ENCODE peak calls at places on chromosome 2, in six cellular contexts. W, E, D, N, A and L are unnamed samples.

GRCh38 chr2:188494906-188495305 is 203.2 kb downstream of the GULP1 start:
- DNase-seq in W (no peak), E (no peak), D (no peak), N (no peak), A (no peak), L (no peak)

GRCh38 chr2:235537186-235537585 is 43.3 kb downstream of the AGAP1 start:
- DNase-seq in W (no peak), E (no peak), D (no peak), N (peak), A (no peak), L (no peak)

GRCh38 chr2:233221378-233222063 is 30.0 kb upstream of the ATG16L1 start:
- DNase-seq in W (no peak), E (no peak), D (peak), N (no peak), A (no peak), L (no peak)

GRCh38 chr2:189393440-189394111 is 47.7 kb upstream of the WDR75 start:
- DNase-seq in W (peak), E (no peak), D (peak), N (no peak), A (no peak), L (no peak)

GRCh38 chr2:37866535-37866934 is 58.6 kb upstream of the RMDN2 start:
- DNase-seq in W (no peak), E (no peak), D (no peak), N (no peak), A (peak), L (no peak)

GRCh38 chr2:39368376-39368775 is 68.7 kb downstream of the MAP4K3 start:
- DNase-seq in W (no peak), E (no peak), D (no peak), N (no peak), A (no peak), L (no peak)

GRCh38 chr2:40433739-40434138 is 18.2 kb downstream of the SLC8A1 start:
- DNase-seq in W (no peak), E (no peak), D (no peak), N (no peak), A (no peak), L (no peak)

GRCh38 chr2:127196998-127197397 is 23.1 kb downstream of the CYP27C1 start:
- DNase-seq in W (no peak), E (no peak), D (no peak), N (no peak), A (no peak), L (peak)

GRCh38 chr2:16015210-16015902 is 75.0 kb downstream of the MYCN start:
- DNase-seq in W (no peak), E (no peak), D (no peak), N (no peak), A (no peak), L (no peak)

GRCh38 chr2:86821842-86822241 is 31.1 kb upstream of the CD8A start:
- DNase-seq in W (no peak), E (no peak), D (no peak), N (no peak), A (no peak), L (no peak)

GRCh38 chr2:195737531-195738162 is 80.6 kb downstream of the SLC39A10 start:
- DNase-seq in W (peak), E (no peak), D (peak), N (no peak), A (no peak), L (no peak)

GRCh38 chr2:189683348-189683747 is 8.9 kb downstream of the ANKAR start:
- DNase-seq in W (no peak), E (no peak), D (peak), N (no peak), A (no peak), L (no peak)

GRCh38 chr2:234635284-234635683 is 138.4 kb upstream of the ARL4C start:
- DNase-seq in W (peak), E (no peak), D (no peak), N (no peak), A (peak), L (no peak)

GRCh38 chr2:55013936-55014335 is 36.3 kb downstream of the RTN4 start:
- DNase-seq in W (no peak), E (no peak), D (no peak), N (no peak), A (no peak), L (no peak)

GRCh38 chr2:189086710-189087109 is 92.9 kb downstream of the COL5A2 start:
- DNase-seq in W (peak), E (no peak), D (peak), N (no peak), A (no peak), L (no peak)

GRCh38 chr2:239803102-239803763 is 221.9 kb downstream of the NDUFA10 start:
- DNase-seq in W (no peak), E (no peak), D (no peak), N (no peak), A (peak), L (no peak)

GRCh38 chr2:24353933-24354332 is 6.4 kb downstream of the ITSN2 start:
- DNase-seq in W (no peak), E (no peak), D (no peak), N (no peak), A (no peak), L (no peak)

GRCh38 chr2:201070966-201071304 is 536 bp downstream of the HYCC2 start:
- DNase-seq in W (no peak), E (no peak), D (peak), N (no peak), A (no peak), L (no peak)

GRCh38 chr2:202510911-202511310 is 123.9 kb upstream of the FAM117B start:
- DNase-seq in W (peak), E (no peak), D (peak), N (no peak), A (no peak), L (no peak)

GRCh38 chr2:224596289-224596688 is 11.1 kb upstream of the CUL3 start:
- DNase-seq in W (no peak), E (no peak), D (no peak), N (no peak), A (no peak), L (no peak)

GRCh38 chr2:155372969-155373368 is 674.5 kb downstream of the KCNJ3 start:
- DNase-seq in W (peak), E (no peak), D (peak), N (no peak), A (no peak), L (no peak)

GRCh38 chr2:127048969-127049897 is 57.7 kb downstream of the BIN1 start:
- DNase-seq in W (no peak), E (peak), D (no peak), N (peak), A (no peak), L (no peak)

GRCh38 chr2:154375625-154376020 is 322.9 kb upstream of the KCNJ3 start:
- DNase-seq in W (peak), E (no peak), D (peak), N (no peak), A (no peak), L (no peak)

GRCh38 chr2:163690896-163691295 is 44.9 kb downstream of the FIGN start:
- DNase-seq in W (no peak), E (no peak), D (no peak), N (no peak), A (no peak), L (no peak)

GRCh38 chr2:112198780-112199179 is 56.1 kb downstream of the ZC3H8 start:
- DNase-seq in W (no peak), E (no peak), D (no peak), N (no peak), A (no peak), L (no peak)

GRCh38 chr2:63763336-63764056 is 78.2 kb upstream of the UGP2 start:
- DNase-seq in W (peak), E (no peak), D (peak), N (no peak), A (no peak), L (no peak)

GRCh38 chr2:129375587-129375986 is 603.9 kb upstream of the RAB6C start:
- DNase-seq in W (no peak), E (no peak), D (no peak), N (no peak), A (no peak), L (no peak)

GRCh38 chr2:36697424-36698066 is 1.0 kb downstream of the VIT start:
- DNase-seq in W (peak), E (no peak), D (no peak), N (no peak), A (no peak), L (no peak)

GRCh38 chr2:217279571-217279970 is 419.7 kb upstream of the TNP1 start:
- DNase-seq in W (peak), E (no peak), D (peak), N (no peak), A (no peak), L (no peak)

DNA sequence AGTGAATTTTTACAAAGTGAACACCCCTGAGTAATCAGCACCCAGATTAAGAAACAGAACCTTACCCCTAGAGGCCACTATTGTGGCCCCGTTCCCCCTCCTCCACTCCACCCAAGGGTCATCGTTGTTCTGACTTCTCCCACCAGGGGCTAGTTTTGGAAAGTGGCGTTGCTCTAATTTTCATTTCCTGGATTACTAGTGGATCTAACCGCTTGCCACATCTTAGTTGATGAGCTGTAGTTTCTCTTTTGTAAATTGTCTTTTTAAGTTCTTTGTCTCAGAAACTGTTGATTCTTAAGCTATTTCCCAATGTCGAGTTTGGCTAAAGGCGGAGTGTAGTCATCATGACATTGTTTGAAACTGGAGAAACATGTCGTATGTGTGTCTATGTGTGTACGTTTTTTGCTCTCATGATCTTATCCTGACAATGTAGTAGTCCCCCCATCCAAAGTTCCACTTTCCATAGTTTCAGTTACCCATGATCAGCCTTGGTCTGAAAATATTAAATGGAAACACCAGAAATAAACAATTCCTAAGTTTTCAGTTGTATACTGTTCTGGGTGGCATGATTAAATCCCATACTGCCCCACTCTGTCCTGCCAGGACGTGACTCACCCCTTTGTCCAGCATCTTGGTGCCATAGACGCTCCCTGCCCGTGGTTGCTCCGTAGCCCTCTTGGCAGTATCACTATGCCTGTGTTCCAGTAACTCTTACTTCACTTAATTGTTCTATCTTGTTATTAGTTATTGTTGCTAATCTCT is 71.0 kb upstream of the SP3 start:
- DNase-seq in W (peak), E (no peak), D (peak), N (no peak), A (no peak), L (no peak)
- TF ChIP-seq CTCF in W (peak), E (no peak), D (peak), N (peak), A (peak), L (no peak)

GRCh38 chr2:181457121-181457740 is at the start of gene ITGA4:
- DNase-seq in W (peak), E (peak), D (peak), N (peak), A (peak), L (peak)
- TF ChIP-seq CTCF in W (peak), E (peak), D (peak), N (peak), A (peak), L (peak)

GRCh38 chr2:102251042-102251848 is 60.1 kb upstream of the IL1RL1 start:
- DNase-seq in W (peak), E (peak), D (peak), N (peak), A (no peak), L (peak)
- TF ChIP-seq CTCF in W (peak), E (peak), D (peak), N (peak), A (peak), L (peak)

GRCh38 chr2:71071681-71072398 is 3.4 kb downstream of the NAGK start:
- DNase-seq in W (peak), E (no peak), D (no peak), N (no peak), A (no peak), L (peak)
- TF ChIP-seq CTCF in W (no peak), E (no peak), D (no peak), N (no peak), A (no peak), L (peak)

GRCh38 chr2:42809876-42810125 is 17.4 kb upstream of the HAAO start:
- DNase-seq in W (no peak), E (peak), D (peak), N (peak), A (peak), L (no peak)

GRCh38 chr2:42809131-42809875 is 16.9 kb upstream of the HAAO start:
- DNase-seq in W (peak), E (no peak), D (no peak), N (no peak), A (no peak), L (no peak)

GRCh38 chr2:42810971-42811865 is 18.8 kb upstream of the HAAO start:
- DNase-seq in W (peak), E (peak), D (peak), N (peak), A (peak), L (peak)

GRCh38 chr2:42808301-42808700 is 15.9 kb upstream of the HAAO start:
- DNase-seq in W (no peak), E (no peak), D (no peak), N (no peak), A (no peak), L (no peak)

GRCh38 chr2:42810126-42810970 is 18.0 kb upstream of the HAAO start:
- DNase-seq in W (peak), E (peak), D (peak), N (peak), A (peak), L (peak)
- TF ChIP-seq CTCF in W (no peak), E (no peak), D (no peak), N (no peak), A (peak), L (no peak)

GRCh38 chr2:5236308-5236707 is 455.9 kb upstream of the SOX11 start:
- DNase-seq in W (no peak), E (no peak), D (no peak), N (no peak), A (no peak), L (no peak)
- TF ChIP-seq CTCF in W (no peak), E (no peak), D (no peak), N (no peak), A (no peak), L (no peak)